ENCODE peak calls at places on chromosomes 7 and 10, in seven cellular contexts. G, E, Z, M, O, S and L are unnamed samples.

GRCh38 chr10:93462881-93463280 is 19.3 kb downstream of the MYOF start:
- DNase-seq in G (no peak), E (no peak), Z (no peak), M (no peak), O (no peak), S (peak; percentile 79), L (no peak)

GRCh38 chr7:78702770-78703169 is 750.7 kb downstream of the MAGI2 start:
- DNase-seq in G (no peak), E (no peak), Z (no peak), M (no peak), O (no peak), S (no peak), L (no peak)

GRCh38 chr7:95632609-95633008 is 36.3 kb upstream of the PDK4 start:
- DNase-seq in G (no peak), E (no peak), Z (no peak), M (no peak), O (no peak), S (no peak), L (no peak)

GRCh38 chr7:5363729-5364128 is 59.9 kb downstream of the TNRC18 start:
- DNase-seq in G (no peak), E (no peak), Z (no peak), M (no peak), O (no peak), S (no peak), L (no peak)

GRCh38 chr7:6516387-6516983 is 34.8 kb downstream of the GRID2IP start:
- DNase-seq in G (peak; percentile 89), E (peak; percentile 84), Z (peak; percentile 81), M (peak; percentile 69), O (peak; percentile 85), S (peak; percentile 88), L (peak; percentile 54)

GRCh38 chr7:117781707-117782106 is 91.5 kb downstream of the CTTNBP2 start:
- DNase-seq in G (no peak), E (no peak), Z (no peak), M (no peak), O (no peak), S (no peak), L (no peak)

GRCh38 chr10:79399242-79399831 is 46.1 kb downstream of the ZCCHC24 start:
- DNase-seq in G (peak; percentile 75), E (peak; percentile 46), Z (peak; percentile 88), M (no peak), O (peak; percentile 77), S (peak; percentile 90), L (peak; percentile 83)

GRCh38 chr10:6037975-6038624 is 24.1 kb downstream of the IL2RA start:
- DNase-seq in G (no peak), E (no peak), Z (no peak), M (no peak), O (no peak), S (no peak), L (no peak)

GRCh38 chr7:101533103-101533465 is 96.0 kb downstream of the MYL10 start:
- DNase-seq in G (no peak), E (no peak), Z (no peak), M (no peak), O (no peak), S (no peak), L (no peak)

GRCh38 chr10:123017421-123018165 is 8.8 kb downstream of the ACADSB start:
- DNase-seq in G (no peak), E (no peak), Z (no peak), M (no peak), O (no peak), S (no peak), L (no peak)

GRCh38 chr10:47183726-47184084 is 116.3 kb upstream of the GDF10 start:
- DNase-seq in G (no peak), E (no peak), Z (no peak), M (no peak), O (no peak), S (peak; percentile 38), L (peak; percentile 70)

GRCh38 chr7:12715372-12716133 is 28.1 kb downstream of the ARL4A start:
- DNase-seq in G (peak; percentile 87), E (peak; percentile 50), Z (peak; percentile 67), M (peak; percentile 11), O (no peak), S (peak; percentile 82), L (peak; percentile 76)

GRCh38 chr7:52026140-52026539 is 709.5 kb upstream of the COBL start:
- DNase-seq in G (no peak), E (no peak), Z (no peak), M (no peak), O (no peak), S (no peak), L (no peak)

GRCh38 chr10:120421250-120421649 is 35.8 kb upstream of the PLPP4 start:
- DNase-seq in G (no peak), E (no peak), Z (no peak), M (no peak), O (no peak), S (no peak), L (no peak)

GRCh38 chr7:142583424-142583823 is 165.8 kb upstream of the PRSS1 start:
- DNase-seq in G (no peak), E (no peak), Z (peak; percentile 32), M (no peak), O (peak; percentile 22), S (no peak), L (peak; percentile 54)

GRCh38 chr7:131108212-131108980 is 219.3 kb upstream of the MKLN1 start:
- DNase-seq in G (no peak), E (peak; percentile 80), Z (peak; percentile 64), M (no peak), O (no peak), S (no peak), L (no peak)

GRCh38 chr10:23217471-23217870 is 25.4 kb downstream of the PTF1A start:
- DNase-seq in G (no peak), E (no peak), Z (no peak), M (no peak), O (no peak), S (no peak), L (no peak)

GRCh38 chr10:129766611-129767550 is 197.2 kb downstream of the EBF3 start:
- DNase-seq in G (no peak), E (no peak), Z (no peak), M (no peak), O (no peak), S (peak; percentile 61), L (no peak)

GRCh38 chr10:47181057-47181849 is 118.7 kb upstream of the GDF10 start:
- DNase-seq in G (no peak), E (no peak), Z (no peak), M (no peak), O (no peak), S (no peak), L (no peak)

GRCh38 chr10:100728928-100729876 is 16.2 kb upstream of the PAX2 start:
- DNase-seq in G (peak; percentile 70), E (no peak), Z (no peak), M (no peak), O (peak; percentile 83), S (peak; percentile 41), L (no peak)

GRCh38 chr7:135911091-135911490 is 66.1 kb downstream of the MTPN start:
- DNase-seq in G (peak; percentile 23), E (no peak), Z (no peak), M (no peak), O (no peak), S (no peak), L (no peak)

GRCh38 chr7:17546206-17546998 is 247.9 kb downstream of the AHR start:
- DNase-seq in G (no peak), E (no peak), Z (no peak), M (no peak), O (no peak), S (no peak), L (no peak)

GRCh38 chr7:149692557-149692982 is 80.8 kb downstream of the ZNF467 start:
- DNase-seq in G (no peak), E (no peak), Z (no peak), M (no peak), O (peak; percentile 44), S (no peak), L (no peak)

GRCh38 chr7:95056107-95056689 is 148.8 kb downstream of the PPP1R9A start:
- DNase-seq in G (no peak), E (no peak), Z (no peak), M (no peak), O (no peak), S (no peak), L (no peak)

GRCh38 chr10:29315814-29316213 is 26.9 kb downstream of the LYZL1 start:
- DNase-seq in G (no peak), E (no peak), Z (no peak), M (no peak), O (no peak), S (no peak), L (no peak)